ENCODE peak calls at places on chromosomes 16 and 17, in four cellular contexts. One of them, this sample, is unnamed.

GRCh38 chr16:28534542-28535373 is 4.0 kb downstream of the NUPR1 start:
- DNase-seq in K562: no peak
- DNase-seq in H1: no peak
- DNase-seq in GM12878: no peak
- DNase-seq in this sample: no peak

GRCh38 chr17:42760652-42761581 is at the start of gene RAMP2:
- DNase-seq in H1: no peak
- DNase-seq in GM12878: no peak
- DNase-seq in K562: no peak
- DNase-seq in this sample: peak

GRCh38 chr17:2867441-2868424 is 71.5 kb downstream of the RAP1GAP2 start:
- DNase-seq in H1: no peak
- DNase-seq in K562: no peak
- DNase-seq in GM12878: no peak
- DNase-seq in this sample: no peak

GRCh38 chr17:32019228-32019627 is 12.0 kb downstream of the LRRC37B start:
- DNase-seq in GM12878: no peak
- DNase-seq in K562: no peak
- DNase-seq in H1: no peak
- DNase-seq in this sample: no peak

GRCh38 chr16:66936889-66937554 is 1.7 kb downstream of the CES2 start:
- DNase-seq in GM12878: no peak
- DNase-seq in H1: no peak
- DNase-seq in K562: no peak
- DNase-seq in this sample: no peak

GRCh38 chr17:81513669-81514484 is 1.3 kb upstream of the ACTG1 start:
- DNase-seq in H1: no peak
- DNase-seq in K562: peak
- DNase-seq in GM12878: no peak
- DNase-seq in this sample: no peak

GRCh38 chr17:17144061-17144460 is 62.1 kb downstream of the PLD6 start:
- DNase-seq in H1: no peak
- DNase-seq in K562: no peak
- DNase-seq in GM12878: no peak
- DNase-seq in this sample: no peak

GRCh38 chr16:89320717-89321501 is 103.4 kb downstream of the ZNF778 start:
- DNase-seq in GM12878: no peak
- DNase-seq in H1: no peak
- DNase-seq in K562: peak
- DNase-seq in this sample: no peak

GRCh38 chr17:37568350-37569053 is 40.7 kb downstream of the SYNRG start:
- DNase-seq in GM12878: no peak
- DNase-seq in H1: no peak
- DNase-seq in K562: no peak
- DNase-seq in this sample: no peak

GRCh38 chr17:59545942-59546341 is 19.5 kb upstream of the DHX40 start:
- DNase-seq in H1: no peak
- DNase-seq in GM12878: no peak
- DNase-seq in K562: no peak
- DNase-seq in this sample: no peak
- TF ChIP-seq NRF1 in H1: no peak
- TF ChIP-seq NRF1 in GM12878: no peak
- TF ChIP-seq NRF1 in K562: no peak
- TF ChIP-seq NRF1 in this sample: no peak

DNA sequence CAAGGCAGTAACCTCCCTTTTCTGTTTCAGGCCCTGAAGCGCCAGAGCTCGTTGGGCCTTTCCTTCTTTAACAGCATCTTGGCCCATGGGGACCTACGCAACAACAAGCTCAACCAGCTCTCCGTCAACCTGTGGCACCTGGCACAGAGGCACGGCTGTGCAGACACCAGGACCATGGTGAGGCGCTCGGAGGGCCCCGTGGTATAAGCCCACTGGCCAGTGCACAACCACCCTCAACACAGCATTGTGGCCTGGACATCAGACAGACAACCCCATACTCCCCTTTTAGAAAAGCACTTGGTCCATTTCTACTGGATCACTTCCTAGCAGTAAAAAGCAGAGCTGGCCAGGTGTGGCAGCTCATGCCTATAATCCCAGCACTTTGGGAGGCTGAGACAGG is 18.6 kb downstream of the KNOP1 start:
- DNase-seq in GM12878: no peak
- DNase-seq in H1: no peak
- DNase-seq in K562: no peak
- DNase-seq in this sample: no peak
- H3K4me3 ChIP-seq in GM12878: no peak
- H3K4me3 ChIP-seq in H1: no peak
- H3K4me3 ChIP-seq in K562: no peak
- H3K4me3 ChIP-seq in this sample: no peak

GRCh38 chr17:59643159-59643857 is 23.6 kb downstream of the CLTC start:
- DNase-seq in GM12878: no peak
- DNase-seq in K562: no peak
- DNase-seq in H1: no peak
- DNase-seq in this sample: no peak
- TF ChIP-seq NRF1 in GM12878: no peak
- TF ChIP-seq NRF1 in K562: no peak
- TF ChIP-seq NRF1 in H1: no peak
- TF ChIP-seq NRF1 in this sample: no peak

GRCh38 chr16:50696575-50697420 is 3.4 kb downstream of the NOD2 start:
- DNase-seq in GM12878: peak
- DNase-seq in K562: peak
- DNase-seq in H1: no peak
- DNase-seq in this sample: no peak

GRCh38 chr16:50697881-50698767 is 4.7 kb downstream of the NOD2 start:
- DNase-seq in GM12878: peak
- DNase-seq in K562: no peak
- DNase-seq in H1: no peak
- DNase-seq in this sample: no peak

GRCh38 chr16:50695017-50696000 is 1.9 kb downstream of the NOD2 start:
- DNase-seq in H1: no peak
- DNase-seq in GM12878: no peak
- DNase-seq in K562: no peak
- DNase-seq in this sample: no peak

GRCh38 chr16:50696126-50696525 is 2.7 kb downstream of the NOD2 start:
- DNase-seq in H1: no peak
- DNase-seq in K562: no peak
- DNase-seq in GM12878: no peak
- DNase-seq in this sample: no peak

GRCh38 chr16:50697421-50697715 is 4.0 kb downstream of the NOD2 start:
- DNase-seq in H1: no peak
- DNase-seq in K562: no peak
- DNase-seq in GM12878: no peak
- DNase-seq in this sample: no peak
- H3K4me3 ChIP-seq in H1: no peak
- H3K4me3 ChIP-seq in K562: no peak
- H3K4me3 ChIP-seq in GM12878: peak
- H3K4me3 ChIP-seq in this sample: no peak

GRCh38 chr16:69467531-69468204 is 43.2 kb downstream of the CYB5B start:
- DNase-seq in H1: no peak
- DNase-seq in K562: no peak
- DNase-seq in GM12878: no peak
- DNase-seq in this sample: no peak

GRCh38 chr16:69466547-69466946 is 42.1 kb downstream of the CYB5B start:
- DNase-seq in H1: no peak
- DNase-seq in GM12878: no peak
- DNase-seq in K562: no peak
- DNase-seq in this sample: no peak

GRCh38 chr16:69463876-69464275 is 39.5 kb downstream of the CYB5B start:
- DNase-seq in K562: no peak
- DNase-seq in H1: no peak
- DNase-seq in GM12878: no peak
- DNase-seq in this sample: no peak

GRCh38 chr16:69465881-69466280 is 41.5 kb downstream of the CYB5B start:
- DNase-seq in K562: no peak
- DNase-seq in GM12878: no peak
- DNase-seq in H1: no peak
- DNase-seq in this sample: no peak

DNA sequence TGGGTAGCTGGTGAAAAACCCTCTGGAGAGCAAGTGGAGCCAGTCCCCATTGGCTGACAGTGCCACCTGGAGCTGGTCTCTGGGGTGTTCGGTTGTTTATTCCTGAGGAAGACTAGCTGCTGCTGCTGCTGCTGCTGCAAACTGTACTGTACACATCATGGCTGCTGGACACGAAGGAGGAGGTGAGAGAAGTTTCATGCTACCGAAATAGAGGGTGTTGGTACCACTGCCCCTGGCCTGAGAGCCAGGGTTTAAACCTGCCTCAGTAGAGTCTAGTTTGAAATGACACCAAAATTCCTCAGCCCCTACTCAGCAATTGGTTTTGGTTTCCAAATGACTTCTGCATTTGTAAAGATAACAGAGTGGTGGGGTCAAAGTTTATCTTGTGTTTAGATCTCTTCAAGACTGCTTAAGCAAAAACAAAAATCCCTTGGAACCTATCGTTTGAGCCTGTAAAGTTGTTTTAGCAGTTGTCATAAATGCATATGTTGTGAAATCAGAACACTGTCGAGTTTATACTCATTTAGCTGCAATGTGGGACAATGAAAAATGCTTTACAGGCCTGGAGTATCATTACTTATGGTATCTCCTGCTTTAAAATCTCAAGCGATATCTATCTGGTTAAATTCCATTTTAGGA is 40.8 kb downstream of the CYB5B start:
- DNase-seq in K562: peak
- DNase-seq in GM12878: peak
- DNase-seq in H1: no peak
- DNase-seq in this sample: no peak
- TF ChIP-seq NRF1 in K562: no peak
- TF ChIP-seq NRF1 in GM12878: no peak
- TF ChIP-seq NRF1 in H1: no peak
- TF ChIP-seq NRF1 in this sample: no peak

GRCh38 chr17:76053230-76054111 is 18.8 kb downstream of the SRP68 start:
- DNase-seq in GM12878: no peak
- DNase-seq in H1: no peak
- DNase-seq in K562: peak
- DNase-seq in this sample: no peak
- H3K4me3 ChIP-seq in GM12878: no peak
- H3K4me3 ChIP-seq in H1: no peak
- H3K4me3 ChIP-seq in K562: no peak
- H3K4me3 ChIP-seq in this sample: no peak

GRCh38 chr16:5296163-5296562 is 198.6 kb upstream of the EEF2KMT start:
- DNase-seq in GM12878: no peak
- DNase-seq in K562: no peak
- DNase-seq in H1: no peak
- DNase-seq in this sample: no peak
- TF ChIP-seq NRF1 in GM12878: no peak
- TF ChIP-seq NRF1 in K562: no peak
- TF ChIP-seq NRF1 in H1: no peak
- TF ChIP-seq NRF1 in this sample: no peak

GRCh38 chr17:65017375-65017774 is 39.2 kb downstream of the GNA13 start:
- DNase-seq in K562: no peak
- DNase-seq in GM12878: no peak
- DNase-seq in H1: no peak
- DNase-seq in this sample: no peak
- H3K4me3 ChIP-seq in K562: no peak
- H3K4me3 ChIP-seq in GM12878: no peak
- H3K4me3 ChIP-seq in H1: no peak
- H3K4me3 ChIP-seq in this sample: no peak